ENCODE peak calls at places on chromosomes 3 and 15, in seven cellular contexts. One of them, this sample, is unnamed. For H3K4me1, the result is how much of the 10 kb centered on the place peaks cover.

GRCh38 chr3:175826759-175827158 is 967.6 kb downstream of the NAALADL2 start:
- DNase-seq in endothelial cell of umbilical vein: no peak
- DNase-seq in upper lobe of left lung: no peak
- DNase-seq in pancreas: no peak
- DNase-seq in body of pancreas: no peak
- DNase-seq in heart right ventricle: no peak
- DNase-seq in tibial nerve: no peak
- DNase-seq in this sample: no peak

GRCh38 chr15:74794248-74794969 is 12.5 kb downstream of the CSK start:
- DNase-seq in endothelial cell of umbilical vein: no peak
- DNase-seq in upper lobe of left lung: no peak
- DNase-seq in pancreas: no peak
- DNase-seq in body of pancreas: no peak
- DNase-seq in heart right ventricle: no peak
- DNase-seq in tibial nerve: no peak
- DNase-seq in this sample: no peak

GRCh38 chr15:48494646-48495045 is 150.9 kb downstream of the FBN1 start:
- DNase-seq in endothelial cell of umbilical vein: no peak
- DNase-seq in upper lobe of left lung: no peak
- DNase-seq in pancreas: no peak
- DNase-seq in body of pancreas: no peak
- DNase-seq in heart right ventricle: no peak
- DNase-seq in tibial nerve: no peak
- DNase-seq in this sample: no peak

GRCh38 chr3:172517859-172518466 is 5.3 kb downstream of the TNFSF10 start:
- DNase-seq in endothelial cell of umbilical vein: no peak
- DNase-seq in upper lobe of left lung: no peak
- DNase-seq in pancreas: no peak
- DNase-seq in body of pancreas: no peak
- DNase-seq in heart right ventricle: no peak
- DNase-seq in tibial nerve: no peak
- DNase-seq in this sample: no peak

GRCh38 chr15:89673162-89673506 is 6.0 kb downstream of the PLIN1 start:
- DNase-seq in endothelial cell of umbilical vein: peak
- DNase-seq in upper lobe of left lung: peak
- DNase-seq in pancreas: no peak
- DNase-seq in body of pancreas: no peak
- DNase-seq in heart right ventricle: no peak
- DNase-seq in tibial nerve: no peak
- DNase-seq in this sample: no peak

GRCh38 chr3:177499779-177500423 is 302.6 kb upstream of the TBL1XR1 start:
- DNase-seq in endothelial cell of umbilical vein: no peak
- DNase-seq in upper lobe of left lung: no peak
- DNase-seq in pancreas: no peak
- DNase-seq in body of pancreas: peak
- DNase-seq in heart right ventricle: no peak
- DNase-seq in tibial nerve: no peak
- DNase-seq in this sample: no peak

GRCh38 chr3:51828297-51828696 is 33.1 kb upstream of the IQCF2 start:
- DNase-seq in endothelial cell of umbilical vein: no peak
- DNase-seq in upper lobe of left lung: no peak
- DNase-seq in pancreas: no peak
- DNase-seq in body of pancreas: no peak
- DNase-seq in heart right ventricle: no peak
- DNase-seq in tibial nerve: no peak
- DNase-seq in this sample: no peak

GRCh38 chr3:128207953-128208352 is 54.7 kb downstream of the EEFSEC start:
- DNase-seq in endothelial cell of umbilical vein: peak
- DNase-seq in upper lobe of left lung: no peak
- DNase-seq in pancreas: no peak
- DNase-seq in body of pancreas: no peak
- DNase-seq in heart right ventricle: no peak
- DNase-seq in tibial nerve: no peak
- DNase-seq in this sample: no peak

GRCh38 chr3:60573494-60573893 is 677.8 kb downstream of the FHIT start:
- DNase-seq in endothelial cell of umbilical vein: no peak
- DNase-seq in upper lobe of left lung: no peak
- DNase-seq in pancreas: no peak
- DNase-seq in body of pancreas: no peak
- DNase-seq in heart right ventricle: no peak
- DNase-seq in tibial nerve: no peak
- DNase-seq in this sample: no peak

GRCh38 chr3:59654120-59654952 is 604.5 kb upstream of the CFAP20DC start:
- DNase-seq in endothelial cell of umbilical vein: no peak
- DNase-seq in upper lobe of left lung: no peak
- DNase-seq in pancreas: no peak
- DNase-seq in body of pancreas: peak
- DNase-seq in heart right ventricle: peak
- DNase-seq in tibial nerve: peak
- DNase-seq in this sample: peak

GRCh38 chr3:157078131-157078835 is 81.7 kb downstream of the CCNL1 start:
- DNase-seq in endothelial cell of umbilical vein: no peak
- DNase-seq in upper lobe of left lung: no peak
- DNase-seq in pancreas: no peak
- DNase-seq in body of pancreas: no peak
- DNase-seq in heart right ventricle: no peak
- DNase-seq in tibial nerve: no peak
- DNase-seq in this sample: no peak

GRCh38 chr3:134037168-134037567 is 7.4 kb upstream of the SLCO2A1 start:
- DNase-seq in endothelial cell of umbilical vein: no peak
- DNase-seq in upper lobe of left lung: peak
- DNase-seq in pancreas: no peak
- DNase-seq in body of pancreas: no peak
- DNase-seq in heart right ventricle: no peak
- DNase-seq in tibial nerve: no peak
- DNase-seq in this sample: no peak

GRCh38 chr15:89910891-89911626 is 1.7 kb downstream of the ARPIN start:
- DNase-seq in endothelial cell of umbilical vein: no peak
- DNase-seq in upper lobe of left lung: no peak
- DNase-seq in pancreas: peak
- DNase-seq in body of pancreas: peak
- DNase-seq in heart right ventricle: no peak
- DNase-seq in tibial nerve: no peak
- DNase-seq in this sample: no peak

GRCh38 chr3:32296251-32297204 is 58.0 kb downstream of the CMTM8 start:
- DNase-seq in endothelial cell of umbilical vein: peak
- DNase-seq in upper lobe of left lung: no peak
- DNase-seq in pancreas: peak
- DNase-seq in body of pancreas: peak
- DNase-seq in heart right ventricle: peak
- DNase-seq in tibial nerve: peak
- DNase-seq in this sample: peak

GRCh38 chr3:155491696-155492095 is 198.2 kb upstream of the STRIT1 start:
- DNase-seq in endothelial cell of umbilical vein: no peak
- DNase-seq in upper lobe of left lung: no peak
- DNase-seq in pancreas: no peak
- DNase-seq in body of pancreas: no peak
- DNase-seq in heart right ventricle: no peak
- DNase-seq in tibial nerve: no peak
- DNase-seq in this sample: no peak

GRCh38 chr3:124275421-124275820 is 283.5 kb upstream of the ROPN1 start:
- DNase-seq in endothelial cell of umbilical vein: peak
- DNase-seq in upper lobe of left lung: no peak
- DNase-seq in pancreas: no peak
- DNase-seq in body of pancreas: no peak
- DNase-seq in heart right ventricle: peak
- DNase-seq in tibial nerve: no peak
- DNase-seq in this sample: no peak

GRCh38 chr3:103002447-103002846 is 567.6 kb downstream of the ZPLD1 start:
- DNase-seq in endothelial cell of umbilical vein: no peak
- DNase-seq in upper lobe of left lung: no peak
- DNase-seq in pancreas: no peak
- DNase-seq in body of pancreas: no peak
- DNase-seq in heart right ventricle: no peak
- DNase-seq in tibial nerve: no peak
- DNase-seq in this sample: no peak

GRCh38 chr15:41940441-41940857 is 31.9 kb downstream of the EHD4 start:
- DNase-seq in endothelial cell of umbilical vein: peak
- DNase-seq in upper lobe of left lung: no peak
- DNase-seq in pancreas: no peak
- DNase-seq in body of pancreas: no peak
- DNase-seq in heart right ventricle: no peak
- DNase-seq in tibial nerve: no peak
- DNase-seq in this sample: peak

GRCh38 chr3:70840106-70840870 is 527.9 kb upstream of the MDFIC2 start:
- DNase-seq in endothelial cell of umbilical vein: peak
- DNase-seq in upper lobe of left lung: no peak
- DNase-seq in pancreas: peak
- DNase-seq in body of pancreas: peak
- DNase-seq in heart right ventricle: no peak
- DNase-seq in tibial nerve: no peak
- DNase-seq in this sample: no peak

GRCh38 chr3:73136941-73137340 is 75.5 kb downstream of the EBLN2 start:
- DNase-seq in endothelial cell of umbilical vein: no peak
- DNase-seq in upper lobe of left lung: no peak
- DNase-seq in pancreas: no peak
- DNase-seq in body of pancreas: no peak
- DNase-seq in heart right ventricle: no peak
- DNase-seq in tibial nerve: no peak
- DNase-seq in this sample: no peak

GRCh38 chr3:53221345-53221744 is 34.5 kb downstream of the TKT start:
- DNase-seq in endothelial cell of umbilical vein: no peak
- DNase-seq in upper lobe of left lung: no peak
- DNase-seq in pancreas: no peak
- DNase-seq in body of pancreas: no peak
- DNase-seq in heart right ventricle: no peak
- DNase-seq in tibial nerve: no peak
- DNase-seq in this sample: no peak

GRCh38 chr3:76624128-76624527 is 415.8 kb upstream of the ROBO2 start:
- DNase-seq in endothelial cell of umbilical vein: no peak
- DNase-seq in upper lobe of left lung: no peak
- DNase-seq in pancreas: no peak
- DNase-seq in body of pancreas: no peak
- DNase-seq in heart right ventricle: no peak
- DNase-seq in tibial nerve: no peak
- DNase-seq in this sample: no peak

GRCh38 chr3:31981206-31982181 is at the start of the genes OSBPL10 and ZNF860:
- DNase-seq in endothelial cell of umbilical vein: peak
- DNase-seq in upper lobe of left lung: peak
- DNase-seq in pancreas: peak
- DNase-seq in body of pancreas: peak
- DNase-seq in heart right ventricle: peak
- DNase-seq in tibial nerve: peak
- DNase-seq in this sample: peak

GRCh38 chr3:13879946-13880810 is at the start of gene WNT7A:
- DNase-seq in endothelial cell of umbilical vein: no peak
- DNase-seq in upper lobe of left lung: peak
- DNase-seq in pancreas: no peak
- DNase-seq in body of pancreas: no peak
- DNase-seq in heart right ventricle: no peak
- DNase-seq in tibial nerve: no peak
- DNase-seq in this sample: no peak
- TF ChIP-seq CTCF in endothelial cell of umbilical vein: peak
- TF ChIP-seq CTCF in upper lobe of left lung: peak
- TF ChIP-seq CTCF in pancreas: peak
- TF ChIP-seq CTCF in body of pancreas: no peak
- TF ChIP-seq CTCF in heart right ventricle: peak
- TF ChIP-seq CTCF in tibial nerve: peak
- TF ChIP-seq CTCF in this sample: peak

DNA sequence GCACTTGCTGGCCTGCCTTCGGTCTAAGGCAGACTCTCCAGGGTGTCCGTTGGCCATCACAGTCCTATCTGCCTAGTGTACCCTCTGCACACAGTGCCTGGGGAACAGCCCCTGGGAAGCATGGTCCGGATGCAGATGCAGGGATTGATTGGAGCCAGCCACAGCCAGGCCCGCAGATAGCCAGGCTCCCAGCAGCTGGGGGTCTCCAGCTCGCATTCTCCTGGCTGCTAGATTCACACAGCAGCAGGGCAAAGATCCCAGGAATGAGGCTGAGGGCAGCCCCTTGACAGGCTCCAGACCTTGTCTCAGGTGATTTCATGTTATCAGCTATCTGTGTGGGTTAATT is 41.4 kb downstream of the IRAK2 start:
- DNase-seq in endothelial cell of umbilical vein: no peak
- DNase-seq in upper lobe of left lung: no peak
- DNase-seq in pancreas: no peak
- DNase-seq in body of pancreas: no peak
- DNase-seq in heart right ventricle: no peak
- DNase-seq in tibial nerve: no peak
- DNase-seq in this sample: no peak
- H3K4me1 ChIP-seq in endothelial cell of umbilical vein: under half
- H3K4me1 ChIP-seq in upper lobe of left lung: under half
- H3K4me1 ChIP-seq in pancreas: under half
- H3K4me1 ChIP-seq in body of pancreas: under half
- H3K4me1 ChIP-seq in heart right ventricle: under half
- H3K4me1 ChIP-seq in tibial nerve: under half
- H3K4me1 ChIP-seq in this sample: under half

DNA sequence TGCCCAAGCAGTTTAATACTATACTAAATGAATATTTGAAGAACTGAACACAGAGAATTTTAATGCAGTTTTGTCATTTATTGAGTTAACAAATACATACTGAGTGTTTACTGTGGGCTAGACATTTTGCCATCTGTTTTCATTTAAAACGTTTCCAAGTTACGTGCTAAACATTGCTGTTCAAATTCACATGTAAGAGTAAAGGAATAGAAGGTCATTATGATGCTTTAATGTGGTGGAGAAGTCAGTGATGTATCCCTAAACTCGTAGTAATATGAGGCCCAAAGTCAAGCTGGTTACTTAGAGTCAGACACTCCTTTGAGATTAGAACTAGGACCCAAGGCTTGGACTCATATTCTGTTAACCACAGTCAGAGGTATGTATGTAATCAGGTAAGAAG is 49.4 kb downstream of the CRYBG3 start:
- DNase-seq in endothelial cell of umbilical vein: no peak
- DNase-seq in upper lobe of left lung: no peak
- DNase-seq in pancreas: no peak
- DNase-seq in body of pancreas: no peak
- DNase-seq in heart right ventricle: no peak
- DNase-seq in tibial nerve: no peak
- DNase-seq in this sample: no peak
- H3K4me3 ChIP-seq in endothelial cell of umbilical vein: no peak
- H3K4me3 ChIP-seq in upper lobe of left lung: no peak
- H3K4me3 ChIP-seq in pancreas: no peak
- H3K4me3 ChIP-seq in body of pancreas: no peak
- H3K4me3 ChIP-seq in heart right ventricle: no peak
- H3K4me3 ChIP-seq in tibial nerve: no peak
- H3K4me3 ChIP-seq in this sample: no peak

GRCh38 chr15:60831540-60831939 is 352.6 kb upstream of the ICE2 start:
- DNase-seq in endothelial cell of umbilical vein: no peak
- DNase-seq in upper lobe of left lung: no peak
- DNase-seq in pancreas: no peak
- DNase-seq in body of pancreas: no peak
- DNase-seq in heart right ventricle: no peak
- DNase-seq in tibial nerve: no peak
- DNase-seq in this sample: no peak

GRCh38 chr15:60835000-60835399 is 356.1 kb upstream of the ICE2 start:
- DNase-seq in endothelial cell of umbilical vein: no peak
- DNase-seq in upper lobe of left lung: no peak
- DNase-seq in pancreas: no peak
- DNase-seq in body of pancreas: no peak
- DNase-seq in heart right ventricle: no peak
- DNase-seq in tibial nerve: no peak
- DNase-seq in this sample: no peak

GRCh38 chr15:60830479-60830878 is 351.5 kb upstream of the ICE2 start:
- DNase-seq in endothelial cell of umbilical vein: no peak
- DNase-seq in upper lobe of left lung: no peak
- DNase-seq in pancreas: no peak
- DNase-seq in body of pancreas: no peak
- DNase-seq in heart right ventricle: no peak
- DNase-seq in tibial nerve: no peak
- DNase-seq in this sample: no peak

GRCh38 chr15:60827492-60827891 is 348.6 kb upstream of the ICE2 start:
- DNase-seq in endothelial cell of umbilical vein: no peak
- DNase-seq in upper lobe of left lung: no peak
- DNase-seq in pancreas: no peak
- DNase-seq in body of pancreas: no peak
- DNase-seq in heart right ventricle: no peak
- DNase-seq in tibial nerve: no peak
- DNase-seq in this sample: no peak

GRCh38 chr15:60829416-60829815 is 350.5 kb upstream of the ICE2 start:
- DNase-seq in endothelial cell of umbilical vein: no peak
- DNase-seq in upper lobe of left lung: no peak
- DNase-seq in pancreas: no peak
- DNase-seq in body of pancreas: no peak
- DNase-seq in heart right ventricle: no peak
- DNase-seq in tibial nerve: peak
- DNase-seq in this sample: no peak
- TF ChIP-seq CTCF in endothelial cell of umbilical vein: no peak
- TF ChIP-seq CTCF in upper lobe of left lung: no peak
- TF ChIP-seq CTCF in pancreas: no peak
- TF ChIP-seq CTCF in body of pancreas: no peak
- TF ChIP-seq CTCF in heart right ventricle: no peak
- TF ChIP-seq CTCF in tibial nerve: no peak
- TF ChIP-seq CTCF in this sample: no peak

This sample was measured in breast epithelium.